ENCODE peak calls at places on chromosome 10, in eight cellular contexts. One of them, this sample, is unnamed.

GRCh38 chr10:13717936-13718772 is 131.4 kb downstream of the PRPF18 start:
- DNase-seq in heart left ventricle: peak
- DNase-seq in prostate gland: peak
- DNase-seq in spleen: peak
- DNase-seq in Peyer's patch: peak
- DNase-seq in sigmoid colon: peak
- DNase-seq in A549: no peak
- DNase-seq in HCT116: no peak
- DNase-seq in this sample: peak

GRCh38 chr10:115409347-115409746 is 316.2 kb downstream of the ATRNL1 start:
- DNase-seq in heart left ventricle: no peak
- DNase-seq in prostate gland: no peak
- DNase-seq in spleen: no peak
- DNase-seq in Peyer's patch: no peak
- DNase-seq in sigmoid colon: no peak
- DNase-seq in A549: no peak
- DNase-seq in HCT116: no peak
- DNase-seq in this sample: no peak

GRCh38 chr10:93454146-93454545 is 28.0 kb downstream of the MYOF start:
- DNase-seq in heart left ventricle: no peak
- DNase-seq in prostate gland: no peak
- DNase-seq in spleen: no peak
- DNase-seq in Peyer's patch: no peak
- DNase-seq in sigmoid colon: no peak
- DNase-seq in A549: no peak
- DNase-seq in HCT116: no peak
- DNase-seq in this sample: no peak

GRCh38 chr10:4981722-4982471 is 18.7 kb downstream of the AKR1C1 start:
- DNase-seq in heart left ventricle: peak
- DNase-seq in prostate gland: no peak
- DNase-seq in spleen: no peak
- DNase-seq in Peyer's patch: no peak
- DNase-seq in sigmoid colon: no peak
- DNase-seq in A549: no peak
- DNase-seq in HCT116: peak
- DNase-seq in this sample: peak

GRCh38 chr10:55287346-55287745 is 486.3 kb upstream of the PCDH15 start:
- DNase-seq in heart left ventricle: no peak
- DNase-seq in prostate gland: no peak
- DNase-seq in spleen: no peak
- DNase-seq in Peyer's patch: no peak
- DNase-seq in sigmoid colon: no peak
- DNase-seq in A549: no peak
- DNase-seq in HCT116: no peak
- DNase-seq in this sample: no peak

GRCh38 chr10:79025113-79025832 is 43.5 kb upstream of the ZMIZ1 start:
- DNase-seq in heart left ventricle: no peak
- DNase-seq in prostate gland: no peak
- DNase-seq in spleen: peak
- DNase-seq in Peyer's patch: no peak
- DNase-seq in sigmoid colon: peak
- DNase-seq in A549: no peak
- DNase-seq in HCT116: no peak
- DNase-seq in this sample: peak

GRCh38 chr10:68684413-68684812 is 36.6 kb upstream of the CCAR1 start:
- DNase-seq in heart left ventricle: no peak
- DNase-seq in prostate gland: no peak
- DNase-seq in spleen: no peak
- DNase-seq in Peyer's patch: no peak
- DNase-seq in sigmoid colon: no peak
- DNase-seq in A549: no peak
- DNase-seq in HCT116: no peak
- DNase-seq in this sample: no peak

GRCh38 chr10:128178319-128178937 is 52.2 kb upstream of the MKI67 start:
- DNase-seq in heart left ventricle: no peak
- DNase-seq in prostate gland: no peak
- DNase-seq in spleen: no peak
- DNase-seq in Peyer's patch: no peak
- DNase-seq in sigmoid colon: no peak
- DNase-seq in A549: peak
- DNase-seq in HCT116: peak
- DNase-seq in this sample: peak

GRCh38 chr10:133276100-133276434 is 601 bp downstream of the ADAM8 start:
- DNase-seq in heart left ventricle: no peak
- DNase-seq in prostate gland: no peak
- DNase-seq in spleen: no peak
- DNase-seq in Peyer's patch: no peak
- DNase-seq in sigmoid colon: no peak
- DNase-seq in A549: no peak
- DNase-seq in HCT116: no peak
- DNase-seq in this sample: no peak

GRCh38 chr10:86711957-86712708 is 43.8 kb downstream of the LDB3 start:
- DNase-seq in heart left ventricle: no peak
- DNase-seq in prostate gland: peak
- DNase-seq in spleen: peak
- DNase-seq in Peyer's patch: peak
- DNase-seq in sigmoid colon: peak
- DNase-seq in A549: peak
- DNase-seq in HCT116: no peak
- DNase-seq in this sample: peak

GRCh38 chr10:5619366-5620211 is 46.8 kb downstream of the ASB13 start:
- DNase-seq in heart left ventricle: peak
- DNase-seq in prostate gland: no peak
- DNase-seq in spleen: peak
- DNase-seq in Peyer's patch: no peak
- DNase-seq in sigmoid colon: no peak
- DNase-seq in A549: no peak
- DNase-seq in HCT116: no peak
- DNase-seq in this sample: no peak

GRCh38 chr10:52573347-52573746 is 199.2 kb downstream of the MBL2 start:
- DNase-seq in heart left ventricle: no peak
- DNase-seq in prostate gland: no peak
- DNase-seq in spleen: no peak
- DNase-seq in Peyer's patch: no peak
- DNase-seq in sigmoid colon: no peak
- DNase-seq in A549: no peak
- DNase-seq in HCT116: no peak
- DNase-seq in this sample: no peak

GRCh38 chr10:62433181-62433692 is 59.1 kb downstream of the ZNF365 start:
- DNase-seq in heart left ventricle: peak
- DNase-seq in prostate gland: no peak
- DNase-seq in spleen: no peak
- DNase-seq in Peyer's patch: no peak
- DNase-seq in sigmoid colon: peak
- DNase-seq in A549: peak
- DNase-seq in HCT116: peak
- DNase-seq in this sample: no peak

DNA sequence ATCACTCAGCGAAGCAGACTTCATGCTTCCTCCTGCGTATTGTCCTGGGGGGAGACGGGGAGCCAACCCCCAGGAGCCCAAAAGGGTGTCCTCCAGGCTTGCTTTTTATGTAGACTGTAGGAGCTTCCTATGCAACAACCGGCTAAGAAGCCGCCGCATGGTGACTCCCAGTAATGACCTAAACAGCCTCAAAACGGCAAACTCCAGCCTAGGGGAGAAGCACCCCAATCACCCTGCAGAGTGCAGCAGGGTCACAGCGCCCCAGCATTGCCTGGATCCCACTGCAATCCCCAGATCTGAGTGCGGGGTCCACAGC is 52.0 kb downstream of the PROSER2 start:
- DNase-seq in heart left ventricle: no peak
- DNase-seq in prostate gland: no peak
- DNase-seq in spleen: no peak
- DNase-seq in Peyer's patch: no peak
- DNase-seq in sigmoid colon: peak
- DNase-seq in A549: peak
- DNase-seq in HCT116: no peak
- DNase-seq in this sample: no peak
- H3K27ac ChIP-seq in heart left ventricle: peak
- H3K27ac ChIP-seq in prostate gland: peak
- H3K27ac ChIP-seq in spleen: peak
- H3K27ac ChIP-seq in Peyer's patch: no peak
- H3K27ac ChIP-seq in sigmoid colon: no peak
- H3K27ac ChIP-seq in A549: peak
- H3K27ac ChIP-seq in HCT116: peak
- H3K27ac ChIP-seq in this sample: peak

GRCh38 chr10:22435650-22436049 is 90.4 kb downstream of the SPAG6 start:
- DNase-seq in heart left ventricle: no peak
- DNase-seq in prostate gland: no peak
- DNase-seq in spleen: peak
- DNase-seq in Peyer's patch: no peak
- DNase-seq in sigmoid colon: no peak
- DNase-seq in A549: no peak
- DNase-seq in HCT116: no peak
- DNase-seq in this sample: no peak

GRCh38 chr10:22438714-22439113 is 93.4 kb downstream of the SPAG6 start:
- DNase-seq in heart left ventricle: no peak
- DNase-seq in prostate gland: no peak
- DNase-seq in spleen: no peak
- DNase-seq in Peyer's patch: no peak
- DNase-seq in sigmoid colon: no peak
- DNase-seq in A549: no peak
- DNase-seq in HCT116: no peak
- DNase-seq in this sample: no peak

GRCh38 chr10:22436526-22436892 is 91.2 kb downstream of the SPAG6 start:
- DNase-seq in heart left ventricle: no peak
- DNase-seq in prostate gland: no peak
- DNase-seq in spleen: no peak
- DNase-seq in Peyer's patch: peak
- DNase-seq in sigmoid colon: no peak
- DNase-seq in A549: no peak
- DNase-seq in HCT116: no peak
- DNase-seq in this sample: no peak

GRCh38 chr10:22437620-22438588 is 92.6 kb downstream of the SPAG6 start:
- DNase-seq in heart left ventricle: no peak
- DNase-seq in prostate gland: peak
- DNase-seq in spleen: no peak
- DNase-seq in Peyer's patch: no peak
- DNase-seq in sigmoid colon: peak
- DNase-seq in A549: no peak
- DNase-seq in HCT116: no peak
- DNase-seq in this sample: no peak

DNA sequence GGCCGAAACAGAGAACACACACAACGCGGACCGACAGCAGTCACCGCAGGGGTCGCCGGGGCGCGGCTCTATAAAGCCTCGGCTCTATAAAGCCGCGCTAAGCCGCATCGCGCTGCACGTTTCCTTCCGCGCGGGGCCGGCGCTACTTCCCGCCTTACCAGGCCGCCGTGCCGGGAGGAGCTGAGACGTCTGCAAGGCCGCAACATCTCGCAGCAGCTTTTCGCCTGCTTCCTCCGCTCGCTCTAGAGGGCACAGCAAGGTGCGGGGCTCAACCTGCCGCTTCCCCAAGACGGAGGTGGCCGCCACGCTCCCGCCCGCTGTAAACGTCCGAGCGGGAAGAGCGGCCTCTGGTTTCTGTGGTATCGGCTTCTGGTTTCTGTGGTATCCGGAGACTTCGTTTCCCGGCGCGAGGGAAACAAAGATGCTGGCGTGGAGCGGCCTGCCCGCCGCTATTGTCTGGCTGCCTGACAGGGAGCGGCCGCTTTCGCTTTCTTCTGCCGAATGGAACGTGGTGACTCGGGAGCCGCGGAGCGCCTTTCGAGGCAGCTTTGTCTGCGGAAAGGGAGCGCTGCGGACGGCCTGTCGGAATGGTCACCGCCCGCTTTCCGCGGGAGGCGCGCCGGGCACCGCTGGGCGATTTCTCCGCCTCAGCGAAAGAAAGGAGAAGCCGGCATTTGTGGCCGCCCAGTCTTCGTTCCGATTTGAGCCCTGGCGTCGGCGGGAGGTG is 91.8 kb downstream of the SPAG6 start:
- DNase-seq in heart left ventricle: peak
- DNase-seq in prostate gland: peak
- DNase-seq in spleen: peak
- DNase-seq in Peyer's patch: peak
- DNase-seq in sigmoid colon: peak
- DNase-seq in A549: no peak
- DNase-seq in HCT116: peak
- DNase-seq in this sample: peak
- TF ChIP-seq POLR2A in heart left ventricle: peak
- TF ChIP-seq POLR2A in prostate gland: peak
- TF ChIP-seq POLR2A in spleen: peak
- TF ChIP-seq POLR2A in Peyer's patch: peak
- TF ChIP-seq POLR2A in sigmoid colon: peak
- TF ChIP-seq POLR2A in A549: no peak
- TF ChIP-seq POLR2A in HCT116: peak
- TF ChIP-seq POLR2A in this sample: no peak

DNA sequence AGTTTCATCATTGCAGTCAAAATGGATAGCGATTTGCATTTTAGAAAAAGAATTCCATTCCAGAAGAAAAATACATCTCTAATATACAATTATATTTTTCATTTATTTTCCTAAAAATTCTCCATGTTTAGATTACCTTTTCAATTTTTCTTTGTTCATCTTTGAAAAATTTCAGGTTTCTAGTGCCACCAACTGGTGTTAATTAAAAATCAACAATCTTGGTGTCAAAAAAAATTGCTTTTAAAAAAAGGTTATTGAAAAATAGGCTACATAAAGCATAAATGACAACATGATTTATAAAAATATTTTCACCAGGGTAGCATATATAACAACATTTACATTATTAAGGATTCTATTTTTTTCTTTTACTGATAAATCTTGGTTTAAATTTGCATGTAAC is 53.0 kb downstream of the CCDC186 start:
- DNase-seq in heart left ventricle: no peak
- DNase-seq in prostate gland: no peak
- DNase-seq in spleen: no peak
- DNase-seq in Peyer's patch: no peak
- DNase-seq in sigmoid colon: no peak
- DNase-seq in A549: no peak
- DNase-seq in HCT116: no peak
- DNase-seq in this sample: no peak
- TF ChIP-seq CTCF in heart left ventricle: no peak
- TF ChIP-seq CTCF in prostate gland: no peak
- TF ChIP-seq CTCF in spleen: no peak
- TF ChIP-seq CTCF in Peyer's patch: no peak
- TF ChIP-seq CTCF in sigmoid colon: no peak
- TF ChIP-seq CTCF in A549: no peak
- TF ChIP-seq CTCF in HCT116: no peak
- TF ChIP-seq CTCF in this sample: no peak

DNA sequence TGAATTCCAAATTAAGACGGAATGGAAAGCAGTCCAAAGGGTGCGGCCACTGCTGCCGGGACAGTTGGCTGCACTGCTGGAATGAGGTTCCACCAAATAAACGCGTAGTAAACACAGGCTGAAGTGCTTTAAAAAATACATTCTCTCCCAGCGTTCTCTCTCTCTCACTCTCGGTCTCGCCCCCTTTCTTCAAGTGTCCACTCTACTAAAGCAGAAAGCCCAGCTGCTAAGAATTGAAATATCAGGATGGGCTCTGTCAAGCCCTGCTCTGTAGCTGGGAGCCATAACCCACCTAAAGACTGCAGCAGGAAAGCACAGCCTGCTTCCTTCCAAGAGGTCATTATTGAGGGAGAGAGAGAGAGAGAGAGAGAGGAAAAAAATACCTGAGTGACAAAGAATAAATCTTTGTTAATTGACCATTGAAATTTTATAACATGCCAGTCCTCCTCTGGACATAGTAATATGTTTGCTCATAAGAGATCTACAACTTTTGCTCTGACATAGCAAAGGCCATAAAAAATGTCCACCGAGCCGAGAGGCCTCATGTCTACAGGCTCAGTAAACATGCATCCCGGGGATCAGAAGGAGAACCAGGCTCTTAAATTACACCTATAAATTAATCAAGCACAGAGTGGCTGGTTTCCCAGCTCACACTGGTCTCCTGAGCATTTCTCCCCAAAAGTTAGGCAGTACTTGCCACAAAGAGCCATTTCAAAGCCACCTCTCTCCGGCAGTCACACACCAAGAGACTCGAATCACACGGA is 72.8 kb downstream of the FGFR2 start:
- DNase-seq in heart left ventricle: no peak
- DNase-seq in prostate gland: peak
- DNase-seq in spleen: no peak
- DNase-seq in Peyer's patch: no peak
- DNase-seq in sigmoid colon: no peak
- DNase-seq in A549: no peak
- DNase-seq in HCT116: no peak
- DNase-seq in this sample: peak
- H3K27ac ChIP-seq in heart left ventricle: no peak
- H3K27ac ChIP-seq in prostate gland: peak
- H3K27ac ChIP-seq in spleen: no peak
- H3K27ac ChIP-seq in Peyer's patch: peak
- H3K27ac ChIP-seq in sigmoid colon: peak
- H3K27ac ChIP-seq in A549: no peak
- H3K27ac ChIP-seq in HCT116: no peak
- H3K27ac ChIP-seq in this sample: peak